ENCODE peak calls at places on chromosomes 7 and 10, in four cellular contexts. One of them, this sample, is unnamed.
A peak's percentile ranks its signal among the peaks of the same experiment; 100 is the strongest.

GRCh38 chr10:131972474-131973071 is 9.2 kb downstream of the BNIP3 start:
- DNase-seq in GM20000: no peak
- DNase-seq in AG10803: no peak
- DNase-seq in psoas muscle: peak; percentile 60
- DNase-seq in this sample: no peak

GRCh38 chr10:79331226-79331625 is 16.0 kb upstream of the PPIF start:
- DNase-seq in GM20000: no peak
- DNase-seq in AG10803: no peak
- DNase-seq in psoas muscle: no peak
- DNase-seq in this sample: no peak

GRCh38 chr7:47814905-47815613 is 133.2 kb downstream of the PKD1L1 start:
- DNase-seq in psoas muscle: no peak
- DNase-seq in GM20000: no peak
- DNase-seq in AG10803: no peak
- DNase-seq in this sample: no peak

GRCh38 chr10:128993911-128994538 is 473.0 kb upstream of the MGMT start:
- DNase-seq in GM20000: no peak
- DNase-seq in psoas muscle: no peak
- DNase-seq in AG10803: no peak
- DNase-seq in this sample: no peak

GRCh38 chr10:3031490-3031889 is 35.9 kb upstream of the PFKP start:
- DNase-seq in AG10803: no peak
- DNase-seq in GM20000: no peak
- DNase-seq in psoas muscle: no peak
- DNase-seq in this sample: no peak

GRCh38 chr7:151893405-151893923 is 16.5 kb upstream of the PRKAG2 start:
- DNase-seq in AG10803: no peak
- DNase-seq in psoas muscle: no peak
- DNase-seq in GM20000: no peak
- DNase-seq in this sample: no peak

GRCh38 chr7:32222251-32222900 is 152.2 kb upstream of the PDE1C start:
- DNase-seq in GM20000: no peak
- DNase-seq in AG10803: no peak
- DNase-seq in psoas muscle: no peak
- DNase-seq in this sample: no peak

GRCh38 chr10:92880233-92880861 is 32.0 kb downstream of the EXOC6 start:
- DNase-seq in psoas muscle: no peak
- DNase-seq in GM20000: peak; percentile 22
- DNase-seq in AG10803: peak; percentile 45
- DNase-seq in this sample: no peak

GRCh38 chr10:78175444-78175843 is 141.8 kb downstream of the RPS24 start:
- DNase-seq in AG10803: peak; percentile 36
- DNase-seq in psoas muscle: no peak
- DNase-seq in GM20000: no peak
- DNase-seq in this sample: no peak

GRCh38 chr7:76296743-76297740 is 5.4 kb upstream of the HSPB1 start:
- DNase-seq in GM20000: no peak
- DNase-seq in AG10803: peak; percentile 93
- DNase-seq in psoas muscle: peak; percentile 47
- DNase-seq in this sample: no peak

GRCh38 chr7:110590415-110590814 is 500.5 kb upstream of the LRRN3 start:
- DNase-seq in psoas muscle: no peak
- DNase-seq in AG10803: no peak
- DNase-seq in GM20000: no peak
- DNase-seq in this sample: no peak

GRCh38 chr10:86962136-86962980 is 4.0 kb downstream of the SNCG start:
- DNase-seq in psoas muscle: no peak
- DNase-seq in AG10803: no peak
- DNase-seq in GM20000: no peak
- DNase-seq in this sample: no peak

GRCh38 chr7:154746551-154746950 is 256.4 kb downstream of the PAXIP1 start:
- DNase-seq in AG10803: no peak
- DNase-seq in GM20000: no peak
- DNase-seq in psoas muscle: no peak
- DNase-seq in this sample: no peak

GRCh38 chr10:118032564-118032963 is 14.2 kb downstream of the RAB11FIP2 start:
- DNase-seq in AG10803: no peak
- DNase-seq in psoas muscle: no peak
- DNase-seq in GM20000: no peak
- DNase-seq in this sample: no peak

GRCh38 chr7:27263781-27264180 is 21.2 kb downstream of the EVX1 start:
- DNase-seq in GM20000: no peak
- DNase-seq in psoas muscle: no peak
- DNase-seq in AG10803: no peak
- DNase-seq in this sample: no peak

GRCh38 chr7:27271384-27271783 is 28.8 kb downstream of the EVX1 start:
- DNase-seq in AG10803: no peak
- DNase-seq in GM20000: no peak
- DNase-seq in psoas muscle: no peak
- DNase-seq in this sample: no peak

GRCh38 chr7:27269455-27269854 is 26.9 kb downstream of the EVX1 start:
- DNase-seq in GM20000: no peak
- DNase-seq in AG10803: no peak
- DNase-seq in psoas muscle: no peak
- DNase-seq in this sample: no peak
- TF ChIP-seq CTCF in GM20000: no peak
- TF ChIP-seq CTCF in AG10803: no peak
- TF ChIP-seq CTCF in psoas muscle: no peak
- TF ChIP-seq CTCF in this sample: no peak

GRCh38 chr10:23514321-23514720 is 75.4 kb downstream of the OTUD1 start:
- DNase-seq in AG10803: no peak
- DNase-seq in psoas muscle: no peak
- DNase-seq in GM20000: no peak
- DNase-seq in this sample: no peak

GRCh38 chr10:23517155-23517554 is 78.3 kb downstream of the OTUD1 start:
- DNase-seq in GM20000: no peak
- DNase-seq in psoas muscle: no peak
- DNase-seq in AG10803: no peak
- DNase-seq in this sample: no peak

GRCh38 chr10:23512355-23513058 is 73.6 kb downstream of the OTUD1 start:
- DNase-seq in AG10803: peak; percentile 48
- DNase-seq in GM20000: no peak
- DNase-seq in psoas muscle: no peak
- DNase-seq in this sample: no peak

GRCh38 chr10:23521735-23522134 is 82.9 kb downstream of the OTUD1 start:
- DNase-seq in GM20000: no peak
- DNase-seq in AG10803: no peak
- DNase-seq in psoas muscle: no peak
- DNase-seq in this sample: no peak

GRCh38 chr10:23516530-23516929 is 77.7 kb downstream of the OTUD1 start:
- DNase-seq in psoas muscle: no peak
- DNase-seq in GM20000: no peak
- DNase-seq in AG10803: peak; percentile 17
- DNase-seq in this sample: no peak
- TF ChIP-seq CTCF in psoas muscle: no peak
- TF ChIP-seq CTCF in GM20000: no peak
- TF ChIP-seq CTCF in AG10803: peak; percentile 57
- TF ChIP-seq CTCF in this sample: no peak

DNA sequence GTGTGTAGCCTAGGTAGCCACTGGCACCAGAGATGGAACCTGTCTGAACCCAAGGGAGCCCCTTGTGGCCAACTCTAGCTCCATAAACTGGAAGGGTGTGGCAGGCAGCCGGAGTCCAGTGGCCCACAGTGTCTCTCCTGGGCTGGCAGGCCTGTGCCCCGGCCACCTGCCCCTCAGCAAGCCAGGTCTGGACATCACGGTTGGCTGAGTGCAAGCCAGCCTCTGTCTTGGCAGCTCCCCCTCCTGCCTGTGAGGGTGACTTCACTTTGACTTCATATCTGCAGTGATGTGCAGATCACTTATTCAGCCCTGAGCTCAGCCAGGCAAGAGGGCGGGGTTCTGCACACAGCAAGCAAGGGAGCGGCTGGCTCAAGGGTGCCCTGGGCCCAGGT is 1.3 kb upstream of the RET start:
- DNase-seq in psoas muscle: no peak
- DNase-seq in AG10803: no peak
- DNase-seq in GM20000: peak; percentile 48
- DNase-seq in this sample: no peak
- TF ChIP-seq CTCF in psoas muscle: no peak
- TF ChIP-seq CTCF in AG10803: no peak
- TF ChIP-seq CTCF in GM20000: no peak
- TF ChIP-seq CTCF in this sample: no peak

DNA sequence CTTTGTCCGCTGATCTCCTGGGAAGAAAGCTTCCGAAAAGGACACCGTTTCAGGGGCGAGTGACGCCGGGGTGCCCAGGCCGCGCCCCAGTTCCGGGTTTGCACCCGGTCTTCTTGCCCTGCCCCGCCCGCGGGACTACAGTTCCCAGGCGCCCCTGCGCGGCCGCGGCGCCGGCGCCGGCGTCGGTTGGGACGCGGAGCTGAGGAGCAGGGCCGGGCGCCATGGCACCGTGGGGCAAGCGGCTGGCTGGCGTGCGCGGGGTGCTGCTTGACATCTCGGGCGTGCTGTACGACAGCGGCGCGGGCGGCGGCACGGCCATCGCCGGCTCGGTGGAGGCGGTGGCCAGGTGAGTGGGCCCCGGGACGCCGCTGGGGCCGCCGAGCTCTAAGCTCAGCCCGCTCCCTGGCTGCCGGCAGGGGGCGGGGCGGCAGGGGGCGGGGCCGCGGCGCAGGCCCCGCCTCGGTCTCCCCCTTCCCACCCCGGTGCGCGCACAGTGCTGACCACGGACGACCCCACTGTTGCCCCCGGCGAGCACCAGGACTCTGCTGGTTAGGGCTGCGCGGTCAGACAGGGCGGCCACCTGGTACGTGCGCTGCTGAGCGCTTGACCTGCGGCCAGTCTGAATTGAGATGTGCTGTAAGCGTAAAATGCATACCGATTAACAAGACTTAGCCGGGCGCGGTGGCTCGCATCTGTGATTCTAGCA is at the start of gene LHPP:
- DNase-seq in GM20000: peak; percentile 96
- DNase-seq in AG10803: peak; percentile 75
- DNase-seq in psoas muscle: peak; percentile 88
- DNase-seq in this sample: peak; percentile 87
- TF ChIP-seq CTCF in GM20000: no peak
- TF ChIP-seq CTCF in AG10803: no peak
- TF ChIP-seq CTCF in psoas muscle: peak; percentile 58
- TF ChIP-seq CTCF in this sample: peak; percentile 38

This sample was measured in natural killer cell.